ENCODE peak calls at places on chromosomes 4 and X, in ten cellular contexts. X is activated T-cell treated with anti-CD3 and anti-CD28 coated beads, Interleukin-2, amount 50 U/mL, for 48 hours; E is pons; V is lung; W is hypothalamus; K is stimulated activated CD4-positive, alpha-beta T cell treated with anti-CD3 and anti-CD28 coated beads, Interleukin-12 subunit alpha, Interleukin-12 subunit beta, amount 100 ng/mL, for 24 hours; S is lower lobe of right lung; U is AG08396; Z is LoVo; D is left lung. Q is an unnamed sample.
A peak's percentile ranks its signal among the peaks of the same experiment; 100 is the strongest.

GRCh38 chr4:174222266-174222872 is 61.1 kb downstream of the FBXO8 start:
- DNase-seq in X (no peak), E (peak; percentile 10), V (no peak), W (no peak), K (no peak), S (no peak), U (no peak), Z (peak; percentile 30), D (no peak), Q (peak; percentile 27)

GRCh38 chrX:141982296-141982695 is 78.6 kb downstream of the MAGEC1 start:
- DNase-seq in X (no peak), E (no peak), V (no peak), W (no peak), K (no peak), S (no peak), U (no peak), Z (no peak), D (no peak), Q (no peak)

GRCh38 chrX:19672211-19672814 is 157.0 kb upstream of the MAP3K15 start:
- DNase-seq in X (no peak), E (no peak), V (no peak), W (no peak), K (no peak), S (no peak), U (no peak), Z (no peak), D (no peak), Q (no peak)

GRCh38 chr4:30380404-30380998 is 339.7 kb upstream of the PCDH7 start:
- DNase-seq in X (peak; percentile 17), E (peak; percentile 6), V (no peak), W (no peak), K (no peak), S (no peak), U (no peak), Z (peak; percentile 67), D (no peak), Q (peak; percentile 7)

GRCh38 chr4:184383497-184384055 is 90.8 kb downstream of the IRF2 start:
- DNase-seq in X (no peak), E (no peak), V (no peak), W (no peak), K (no peak), S (no peak), U (peak; percentile 81), Z (peak; percentile 29), D (no peak), Q (peak; percentile 88)

GRCh38 chr4:19285146-19285545 is 966.6 kb upstream of the SLIT2 start:
- DNase-seq in X (no peak), E (no peak), V (no peak), W (no peak), K (no peak), S (no peak), U (no peak), Z (no peak), D (no peak), Q (no peak)

GRCh38 chr4:159444668-159445067 is 341.8 kb downstream of the RAPGEF2 start:
- DNase-seq in X (no peak), E (no peak), V (no peak), W (no peak), K (no peak), S (no peak), U (no peak), Z (no peak), D (no peak), Q (no peak)

GRCh38 chr4:6724461-6725111 is 8.6 kb downstream of the BLOC1S4 start:
- DNase-seq in X (no peak), E (no peak), V (no peak), W (peak; percentile 62), K (no peak), S (no peak), U (no peak), Z (no peak), D (no peak), Q (no peak)

GRCh38 chrX:48937065-48937907 is 18.5 kb upstream of the PIM2 start:
- DNase-seq in X (peak; percentile 96), E (peak; percentile 16), V (peak; percentile 68), W (no peak), K (peak; percentile 72), S (peak; percentile 84), U (no peak), Z (no peak), D (peak; percentile 86), Q (no peak)

GRCh38 chr4:153502584-153502983 is 36.4 kb downstream of the TMEM131L start:
- DNase-seq in X (no peak), E (no peak), V (no peak), W (no peak), K (no peak), S (no peak), U (no peak), Z (no peak), D (no peak), Q (no peak)

GRCh38 chr4:8506373-8507250 is 66.0 kb downstream of the TRMT44 start:
- DNase-seq in X (no peak), E (peak; percentile 35), V (no peak), W (peak; percentile 25), K (no peak), S (no peak), U (peak; percentile 55), Z (no peak), D (no peak), Q (no peak)

GRCh38 chr4:25088342-25088952 is 57.7 kb upstream of the LGI2 start:
- DNase-seq in X (peak; percentile 20), E (no peak), V (no peak), W (no peak), K (no peak), S (no peak), U (peak; percentile 16), Z (no peak), D (no peak), Q (peak; percentile 21)

GRCh38 chr4:40255722-40256281 is 59.0 kb downstream of the RHOH start:
- DNase-seq in X (no peak), E (no peak), V (no peak), W (no peak), K (no peak), S (no peak), U (peak; percentile 78), Z (peak; percentile 82), D (no peak), Q (peak; percentile 93)

GRCh38 chrX:19800821-19801220 is 86.6 kb downstream of the SH3KBP1 start:
- DNase-seq in X (no peak), E (no peak), V (no peak), W (no peak), K (no peak), S (no peak), U (no peak), Z (no peak), D (no peak), Q (no peak)

GRCh38 chr4:39484582-39485272 is 25.9 kb downstream of the LIAS start:
- DNase-seq in X (no peak), E (no peak), V (no peak), W (no peak), K (no peak), S (no peak), U (no peak), Z (no peak), D (no peak), Q (no peak)

GRCh38 chr4:98682719-98683118 is 24.3 kb upstream of the TSPAN5 start:
- DNase-seq in X (no peak), E (no peak), V (no peak), W (no peak), K (no peak), S (no peak), U (peak; percentile 37), Z (no peak), D (no peak), Q (no peak)

GRCh38 chr4:2830632-2831610 is 12.7 kb upstream of the ADD1 start:
- DNase-seq in X (no peak), E (no peak), V (no peak), W (no peak), K (no peak), S (peak; percentile 34), U (no peak), Z (no peak), D (peak; percentile 41), Q (no peak)

GRCh38 chr4:3321295-3321889 is 28.6 kb downstream of the RGS12 start:
- DNase-seq in X (peak; percentile 7), E (peak; percentile 12), V (no peak), W (no peak), K (no peak), S (no peak), U (peak; percentile 39), Z (no peak), D (no peak), Q (no peak)

GRCh38 chr4:81422591-81422990 is 49.1 kb downstream of the RASGEF1B start:
- DNase-seq in X (no peak), E (no peak), V (no peak), W (no peak), K (no peak), S (no peak), U (no peak), Z (no peak), D (no peak), Q (no peak)

GRCh38 chr4:6366581-6366980 is 96.9 kb downstream of the WFS1 start:
- DNase-seq in X (no peak), E (no peak), V (no peak), W (no peak), K (no peak), S (no peak), U (no peak), Z (no peak), D (peak; percentile 39), Q (no peak)

GRCh38 chr4:169337510-169337909 is 66.8 kb upstream of the SH3RF1 start:
- DNase-seq in X (no peak), E (no peak), V (no peak), W (no peak), K (no peak), S (no peak), U (peak; percentile 77), Z (no peak), D (no peak), Q (no peak)

GRCh38 chrX:95059909-95060308 is 1385.9 kb downstream of the FAM133A start:
- DNase-seq in X (no peak), E (no peak), V (no peak), W (no peak), K (no peak), S (no peak), U (no peak), Z (no peak), D (no peak), Q (no peak)

GRCh38 chrX:70087857-70088256 is 25.6 kb downstream of the OTUD6A start:
- DNase-seq in X (no peak), E (no peak), V (no peak), W (no peak), K (no peak), S (no peak), U (peak; percentile 31), Z (peak; percentile 7), D (no peak), Q (no peak)

GRCh38 chr4:152039085-152039484 is 278.3 kb upstream of the GATB start:
- DNase-seq in X (no peak), E (no peak), V (no peak), W (no peak), K (no peak), S (no peak), U (peak; percentile 79), Z (no peak), D (no peak), Q (peak; percentile 29)

GRCh38 chr4:73922766-73923630 is 53.8 kb downstream of the CXCL1 start:
- DNase-seq in X (no peak), E (peak; percentile 3), V (no peak), W (no peak), K (no peak), S (no peak), U (no peak), Z (peak; percentile 26), D (no peak), Q (no peak)

Q was measured in HFF-Myc.